ENCODE peak calls at places on chromosomes 11 and 22, in seven cellular contexts. A is upper lobe of right lung, T is fibroblast of villous mesenchyme, R is left ventricle myocardium inferior, S is HL-60, Z is right lobe of liver, X is cardiac fibroblast. H is an unnamed sample.

GRCh38 chr11:126337472-126338241 is 17.8 kb upstream of the ST3GAL4 start:
- DNase-seq in A (peak; percentile 57), T (no peak), R (no peak), S (no peak), Z (no peak), X (no peak), H (no peak)

GRCh38 chr22:28329582-28330073 is 350.0 kb downstream of the TTC28 start:
- DNase-seq in A (no peak), T (peak; percentile 76), R (no peak), S (no peak), Z (no peak), X (peak; percentile 71), H (peak; percentile 40)

GRCh38 chr22:39414886-39415285 is 15.3 kb downstream of the TAB1 start:
- DNase-seq in A (no peak), T (no peak), R (peak; percentile 66), S (no peak), Z (peak; percentile 82), X (no peak), H (no peak)

GRCh38 chr11:27705873-27706820 is 5.9 kb upstream of the BDNF start:
- DNase-seq in A (no peak), T (peak; percentile 69), R (no peak), S (no peak), Z (no peak), X (no peak), H (peak; percentile 25)

GRCh38 chr11:72080326-72081183 is at the start of the genes LRRC51 and NUMA1:
- DNase-seq in A (peak; percentile 99), T (peak; percentile 100), R (peak; percentile 99), S (peak; percentile 100), Z (peak; percentile 100), X (peak; percentile 100), H (peak; percentile 100)

GRCh38 chr22:36733271-36733670 is 29.7 kb upstream of the CACNG2 start:
- DNase-seq in A (peak; percentile 17), T (no peak), R (no peak), S (no peak), Z (peak; percentile 8), X (no peak), H (no peak)

GRCh38 chr11:64918056-64918455 is 1.0 kb upstream of the ATG2A start:
- DNase-seq in A (no peak), T (peak; percentile 66), R (no peak), S (no peak), Z (no peak), X (peak; percentile 75), H (peak; percentile 56)

GRCh38 chr11:93392862-93393261 is 62.3 kb downstream of the DEUP1 start:
- DNase-seq in A (no peak), T (no peak), R (no peak), S (no peak), Z (no peak), X (no peak), H (peak; percentile 7)

GRCh38 chr22:47691152-47691895 is 928.9 kb downstream of the TBC1D22A start:
- DNase-seq in A (no peak), T (no peak), R (no peak), S (no peak), Z (no peak), X (no peak), H (no peak)

GRCh38 chr22:26800858-26801257 is 143.5 kb downstream of the MIAT start:
- DNase-seq in A (no peak), T (peak; percentile 60), R (no peak), S (no peak), Z (no peak), X (no peak), H (peak; percentile 17)

GRCh38 chr11:32571039-32571438 is 12.6 kb upstream of the EIF3M start:
- DNase-seq in A (no peak), T (no peak), R (no peak), S (no peak), Z (no peak), X (no peak), H (no peak)

GRCh38 chr11:76635991-76636520 is 34.5 kb downstream of the LRRC32 start:
- DNase-seq in A (no peak), T (no peak), R (no peak), S (no peak), Z (no peak), X (no peak), H (no peak)

GRCh38 chr11:32435511-32435946 is at the start of gene WT1:
- DNase-seq in A (no peak), T (peak; percentile 77), R (peak; percentile 66), S (peak; percentile 61), Z (no peak), X (peak; percentile 86), H (no peak)

GRCh38 chr11:34499719-34500505 is 13.7 kb downstream of the ELF5 start:
- DNase-seq in A (no peak), T (no peak), R (no peak), S (no peak), Z (no peak), X (no peak), H (no peak)

GRCh38 chr11:129596361-129596760 is 219.3 kb upstream of the TMEM45B start:
- DNase-seq in A (no peak), T (no peak), R (no peak), S (no peak), Z (no peak), X (no peak), H (no peak)

GRCh38 chr11:67286621-67287333 is 2.3 kb upstream of the ANKRD13D start:
- DNase-seq in A (no peak), T (no peak), R (peak; percentile 29), S (peak; percentile 75), Z (no peak), X (no peak), H (no peak)
- TF ChIP-seq CTCF in A (no peak), T (no peak), R (no peak), S (no peak), Z (no peak), X (no peak), H (no peak)

GRCh38 chr22:49052560-49052959 is 775.1 kb downstream of the BRD1 start:
- DNase-seq in A (no peak), T (no peak), R (no peak), S (no peak), Z (no peak), X (no peak), H (no peak)
- H3K4me3 ChIP-seq in A (peak overlapping the region; percentile 21), T (no peak overlapping the region), R (peak overlapping the region; percentile 46), S (no peak overlapping the region), Z (no peak overlapping the region), X (no peak overlapping the region), H (no peak overlapping the region)

GRCh38 chr11:67615455-67616430 is 9.0 kb downstream of the NDUFV1 start:
- DNase-seq in A (peak; percentile 78), T (no peak), R (no peak), S (peak; percentile 26), Z (peak; percentile 81), X (peak; percentile 15), H (peak; percentile 17)
- TF ChIP-seq CTCF in A (peak; percentile 47), T (peak; percentile 41), R (peak; percentile 58), S (peak; percentile 73), Z (peak; percentile 65), X (peak; percentile 69), H (peak; percentile 46)

DNA sequence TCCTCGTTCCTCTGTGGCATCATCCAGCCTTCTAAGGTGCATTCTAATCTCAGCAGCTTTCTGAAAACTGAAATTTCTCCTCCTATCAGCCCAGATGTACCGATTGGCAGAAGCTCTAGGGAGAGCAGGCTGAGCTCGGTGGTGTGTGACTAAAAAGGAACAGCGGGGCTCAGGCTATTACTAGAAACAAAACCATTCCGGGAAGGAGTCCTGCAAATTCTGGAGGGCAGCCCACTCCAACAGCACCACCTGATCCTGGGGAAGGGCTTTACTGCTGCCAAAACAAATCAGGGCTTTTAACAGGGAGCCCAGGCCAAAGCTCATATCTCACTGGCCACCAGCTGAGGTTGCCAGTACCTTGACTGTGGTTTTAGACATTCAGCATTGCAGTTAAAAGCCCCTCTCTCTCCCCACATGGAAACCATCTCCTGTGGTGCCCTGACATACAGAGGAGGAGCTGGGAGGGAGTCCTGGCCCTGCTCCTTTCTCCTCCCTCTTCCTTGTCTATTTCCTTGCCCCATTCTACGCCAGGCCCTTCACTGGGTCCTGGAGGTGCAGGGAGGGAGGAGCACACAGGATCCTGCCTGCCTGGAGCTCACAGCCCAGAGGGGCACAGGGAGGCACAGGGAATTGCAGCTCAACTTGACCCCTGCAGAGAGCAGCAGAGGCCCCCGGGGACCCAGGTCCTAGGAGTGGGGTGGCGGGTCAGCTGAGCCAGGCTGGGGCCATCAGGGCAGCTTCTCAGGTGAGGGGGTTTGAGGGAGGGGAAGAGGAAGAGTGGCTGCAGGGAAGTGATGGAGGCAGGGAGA is 889 bp downstream of the PLAAT4 start:
- DNase-seq in A (peak; percentile 73), T (peak; percentile 77), R (peak; percentile 65), S (no peak), Z (peak; percentile 88), X (peak; percentile 97), H (peak; percentile 62)
- H3K4me3 ChIP-seq in A (peak overlapping the region; percentile 68), T (peak overlapping the region; percentile 50), R (peak overlapping the region; percentile 64), S (no peak overlapping the region), Z (peak overlapping the region; percentile 37), X (peak overlapping the region; percentile 37), H (peak overlapping the region; percentile 33)

GRCh38 chr11:257766-258493 is 20.3 kb upstream of the NLRP6 start:
- DNase-seq in A (no peak), T (no peak), R (no peak), S (no peak), Z (no peak), X (no peak), H (no peak)
- TF ChIP-seq CTCF in A (peak; percentile 10), T (peak; percentile 22), R (peak; percentile 39), S (no peak), Z (no peak), X (peak; percentile 26), H (no peak)

GRCh38 chr11:1570001-1570453 is 2.0 kb downstream of the DUSP8 start:
- DNase-seq in A (no peak), T (no peak), R (no peak), S (no peak), Z (no peak), X (no peak), H (no peak)

GRCh38 chr11:1570531-1570895 is 1.6 kb downstream of the DUSP8 start:
- DNase-seq in A (no peak), T (no peak), R (no peak), S (no peak), Z (no peak), X (no peak), H (no peak)

GRCh38 chr11:1571760-1572199 is 291 bp downstream of the DUSP8 start:
- DNase-seq in A (no peak), T (no peak), R (no peak), S (peak; percentile 22), Z (no peak), X (no peak), H (no peak)

GRCh38 chr11:1572200-1573076 is at the start of gene DUSP8:
- DNase-seq in A (peak; percentile 95), T (peak; percentile 86), R (peak; percentile 94), S (peak; percentile 56), Z (peak; percentile 82), X (peak; percentile 80), H (peak; percentile 61)

GRCh38 chr11:1570896-1571759 is 943 bp downstream of the DUSP8 start:
- DNase-seq in A (peak; percentile 68), T (no peak), R (no peak), S (no peak), Z (no peak), X (no peak), H (no peak)
- H3K4me3 ChIP-seq in A (peak overlapping the region; percentile 51), T (peak overlapping the region; percentile 60), R (peak overlapping the region; percentile 82), S (no peak overlapping the region), Z (peak overlapping the region; percentile 65), X (peak overlapping the region; percentile 50), H (no peak overlapping the region)

H was measured in fibroblast of mammary gland.